ENCODE peak calls at places on chromosomes 3 and 15, in ten cellular contexts. Y is transverse colon; I is uterus; D is CD4-positive, alpha-beta memory T cell; C is neuronal stem cell; U is breast epithelium; P is lower lobe of right lung; A is stomach; S is heart left ventricle; O is psoas muscle. L is an unnamed sample.

GRCh38 chr3:174170248-174170647 is 688.9 kb upstream of the NAALADL2 start:
- DNase-seq in Y (no peak), I (no peak), D (no peak), C (no peak), U (no peak), P (no peak), A (no peak), S (no peak), O (no peak), L (no peak)

GRCh38 chr3:29335438-29335837 is 54.6 kb downstream of the RBMS3 start:
- DNase-seq in Y (peak; percentile 58), I (peak; percentile 65), D (no peak), C (peak; percentile 6), U (peak; percentile 64), P (peak; percentile 75), A (peak; percentile 72), S (peak; percentile 86), O (peak; percentile 67), L (no peak)

GRCh38 chr3:52062499-52062898 is 6.1 kb upstream of the DUSP7 start:
- DNase-seq in Y (peak; percentile 11), I (peak; percentile 47), D (no peak), C (no peak), U (no peak), P (peak; percentile 83), A (no peak), S (no peak), O (peak; percentile 69), L (no peak)

GRCh38 chr3:9778102-9778501 is 8.4 kb upstream of the CAMK1 start:
- DNase-seq in Y (no peak), I (peak; percentile 75), D (no peak), C (no peak), U (no peak), P (no peak), A (no peak), S (no peak), O (peak; percentile 61), L (no peak)

GRCh38 chr15:38531509-38531908 is 33.1 kb downstream of the RASGRP1 start:
- DNase-seq in Y (no peak), I (no peak), D (no peak), C (no peak), U (no peak), P (no peak), A (no peak), S (no peak), O (no peak), L (no peak)

GRCh38 chr3:17059966-17060560 is 175.3 kb downstream of the PLCL2 start:
- DNase-seq in Y (no peak), I (no peak), D (no peak), C (no peak), U (no peak), P (no peak), A (no peak), S (no peak), O (no peak), L (no peak)

GRCh38 chr3:122745365-122746021 is 48.1 kb downstream of the HSPBAP1 start:
- DNase-seq in Y (no peak), I (no peak), D (no peak), C (no peak), U (no peak), P (no peak), A (no peak), S (no peak), O (no peak), L (no peak)

GRCh38 chr3:30408105-30408557 is 198.3 kb upstream of the TGFBR2 start:
- DNase-seq in Y (no peak), I (no peak), D (no peak), C (no peak), U (no peak), P (no peak), A (no peak), S (no peak), O (no peak), L (no peak)

DNA sequence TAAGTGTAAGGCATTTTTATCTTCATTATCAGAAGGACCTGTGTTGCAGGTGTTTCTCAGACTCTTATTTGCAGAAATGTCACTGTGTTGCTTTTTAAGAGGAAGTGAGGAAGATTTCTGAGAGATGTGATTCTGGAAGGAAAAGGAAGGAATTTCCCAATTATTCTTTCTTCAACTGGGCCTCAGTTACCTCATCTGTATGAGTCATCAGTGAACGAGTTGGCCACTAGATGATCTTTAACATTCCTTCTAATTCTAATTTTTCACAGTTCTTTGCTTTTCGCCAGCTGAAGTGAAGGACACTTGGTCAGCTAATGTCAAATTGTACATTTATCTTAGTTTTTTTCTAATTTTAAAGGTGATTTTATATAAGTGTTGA is 28.9 kb downstream of the CLEC3B start:
- DNase-seq in Y (no peak), I (no peak), D (no peak), C (no peak), U (no peak), P (no peak), A (no peak), S (no peak), O (no peak), L (no peak)
- H3K4me3 ChIP-seq in Y (no peak overlapping the region), I (no peak overlapping the region), D (no peak overlapping the region), C (no peak overlapping the region), U (no peak overlapping the region), P (no peak overlapping the region), A (no peak overlapping the region), S (no peak overlapping the region), O (no peak overlapping the region), L (no peak overlapping the region)

GRCh38 chr3:195151402-195151801 is 119.6 kb downstream of the XXYLT1 start:
- DNase-seq in Y (no peak), I (no peak), D (no peak), C (no peak), U (no peak), P (no peak), A (no peak), S (no peak), O (no peak), L (no peak)
- H3K4me1 ChIP-seq in Y (peaks cover 84% of the 10 kb centered on the region), I (peaks cover 13% of the 10 kb centered on the region), D (peaks cover 28% of the 10 kb centered on the region), C (peaks cover 49% of the 10 kb centered on the region), U (peaks cover 10% of the 10 kb centered on the region), P (peaks cover 96% of the 10 kb centered on the region), A (peaks cover 94% of the 10 kb centered on the region), S (peaks cover 83% of the 10 kb centered on the region), O (peaks cover 27% of the 10 kb centered on the region), L (peaks cover 83% of the 10 kb centered on the region)

GRCh38 chr3:31958721-31959152 is 22.3 kb downstream of the OSBPL10 start:
- DNase-seq in Y (no peak), I (no peak), D (no peak), C (no peak), U (no peak), P (no peak), A (no peak), S (peak; percentile 26), O (no peak), L (no peak)

GRCh38 chr3:31962801-31963205 is 18.3 kb downstream of the OSBPL10 start:
- DNase-seq in Y (no peak), I (no peak), D (no peak), C (no peak), U (no peak), P (no peak), A (no peak), S (no peak), O (no peak), L (no peak)

GRCh38 chr3:31960793-31961431 is 20.1 kb downstream of the OSBPL10 start:
- DNase-seq in Y (no peak), I (no peak), D (no peak), C (no peak), U (no peak), P (no peak), A (no peak), S (no peak), O (no peak), L (no peak)

GRCh38 chr3:31957106-31957505 is 24.0 kb downstream of the OSBPL10 start:
- DNase-seq in Y (no peak), I (no peak), D (no peak), C (no peak), U (no peak), P (no peak), A (no peak), S (no peak), O (no peak), L (no peak)

DNA sequence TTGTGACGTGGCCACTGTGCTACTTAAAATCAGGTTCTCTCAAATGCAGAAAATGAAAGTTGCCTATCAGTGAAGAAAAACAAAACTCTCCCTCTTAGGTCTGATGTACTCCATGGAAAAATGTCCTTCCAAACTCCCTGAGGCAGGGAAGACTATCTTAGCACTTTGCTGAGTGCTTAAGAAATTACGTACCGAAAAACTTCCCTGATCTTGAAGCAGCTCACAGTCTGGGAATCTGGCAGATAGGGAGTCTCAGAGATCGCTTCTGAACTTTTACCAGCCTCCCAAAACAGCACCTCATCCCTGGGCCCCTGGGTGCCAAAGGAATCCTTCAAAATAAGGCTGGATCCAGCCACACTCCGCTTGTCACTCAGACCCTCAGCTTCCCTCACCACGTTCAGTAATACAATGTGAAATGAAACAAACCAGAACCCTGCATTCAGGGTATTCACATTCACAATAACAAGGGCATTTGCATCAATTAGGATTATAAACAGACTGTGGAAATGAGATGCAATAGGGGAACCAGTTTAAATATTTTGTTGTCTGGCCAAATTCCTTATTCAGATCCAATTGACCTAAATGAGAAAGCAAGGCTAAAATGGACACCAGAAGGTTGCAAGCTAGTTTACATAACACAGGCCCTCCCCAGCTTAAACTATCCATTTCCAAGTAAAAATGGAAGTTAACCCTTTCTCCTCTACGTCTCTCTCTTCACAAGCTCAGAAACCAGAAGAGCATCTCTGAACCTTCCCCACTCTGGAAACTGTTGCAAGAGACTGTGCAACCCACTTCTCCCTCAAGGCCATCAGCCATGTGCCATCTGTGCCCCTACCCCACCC is 20.9 kb downstream of the OSBPL10 start:
- DNase-seq in Y (no peak), I (no peak), D (no peak), C (no peak), U (no peak), P (no peak), A (no peak), S (no peak), O (no peak), L (no peak)
- H3K4me3 ChIP-seq in Y (peak overlapping the region; percentile 30), I (peak overlapping the region; percentile 12), D (no peak overlapping the region), C (no peak overlapping the region), U (peak overlapping the region; percentile 61), P (peak overlapping the region; percentile 33), A (peak overlapping the region; percentile 25), S (peak overlapping the region; percentile 38), O (peak overlapping the region; percentile 28), L (peak overlapping the region; percentile 25)

GRCh38 chr3:42653560-42654330 is at the start of gene ZBTB47:
- DNase-seq in Y (peak; percentile 58), I (peak; percentile 60), D (peak; percentile 16), C (no peak), U (no peak), P (peak; percentile 89), A (peak; percentile 61), S (peak; percentile 77), O (peak; percentile 86), L (peak; percentile 89)

GRCh38 chr3:42653303-42653559 is 266 bp upstream of the ZBTB47 start:
- DNase-seq in Y (no peak), I (no peak), D (no peak), C (no peak), U (no peak), P (no peak), A (no peak), S (no peak), O (no peak), L (no peak)

GRCh38 chr3:42655980-42656679 is 2.6 kb downstream of the ZBTB47 start:
- DNase-seq in Y (no peak), I (peak; percentile 51), D (no peak), C (no peak), U (no peak), P (no peak), A (no peak), S (peak; percentile 11), O (peak; percentile 81), L (no peak)

GRCh38 chr3:42655331-42655888 is 1.9 kb downstream of the ZBTB47 start:
- DNase-seq in Y (no peak), I (peak; percentile 53), D (no peak), C (no peak), U (no peak), P (no peak), A (peak; percentile 42), S (peak; percentile 29), O (peak; percentile 72), L (peak; percentile 92)

DNA sequence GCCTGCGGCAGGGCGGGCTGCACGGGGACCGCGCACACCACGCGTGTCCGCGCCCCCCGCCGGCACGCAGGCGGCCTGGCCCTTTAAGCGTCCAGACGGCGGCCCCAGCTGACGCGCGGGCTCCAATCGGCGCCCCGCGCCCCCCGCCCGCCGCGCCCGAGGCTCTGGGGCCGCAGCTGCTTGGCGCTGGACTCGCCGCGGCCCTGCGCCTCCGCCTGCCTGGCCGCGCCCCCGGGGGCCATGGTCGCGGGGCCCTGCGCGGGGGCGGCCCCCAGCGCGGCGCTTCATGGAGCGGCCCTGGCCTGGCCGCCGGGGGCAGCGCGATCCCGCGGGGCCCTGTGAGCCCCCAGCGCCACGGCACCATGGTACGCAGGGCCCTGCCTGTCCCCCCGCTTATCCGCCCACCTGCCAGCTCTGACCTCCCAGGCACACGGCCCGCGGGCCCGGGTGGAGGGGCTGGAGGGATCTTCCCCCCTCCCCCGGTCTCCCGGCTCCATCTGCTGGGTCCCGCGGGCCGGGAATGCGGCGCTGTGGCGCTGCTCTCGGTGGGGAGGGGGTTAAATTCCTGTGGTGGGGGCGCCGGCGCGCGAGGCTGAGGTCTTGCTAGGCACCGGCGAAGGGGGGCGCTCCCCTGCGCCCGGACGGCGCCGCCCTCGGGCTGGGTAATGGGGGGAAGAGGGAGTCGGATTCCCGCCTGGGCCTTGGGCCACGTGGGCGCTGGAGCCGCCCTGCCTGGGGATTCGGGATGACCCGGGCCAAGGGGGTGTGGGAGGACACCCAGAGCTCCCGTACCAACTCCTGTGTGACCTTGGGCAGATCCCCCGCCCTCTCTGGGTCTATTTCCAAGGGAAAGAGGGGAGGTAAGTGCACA is 1.1 kb downstream of the ZBTB47 start:
- DNase-seq in Y (peak; percentile 46), I (peak; percentile 69), D (no peak), C (peak; percentile 71), U (no peak), P (no peak), A (peak; percentile 42), S (peak; percentile 73), O (peak; percentile 87), L (peak; percentile 87)
- H3K4me1 ChIP-seq in Y (peaks cover 42% of the 10 kb centered on the region), I (peaks cover 3% of the 10 kb centered on the region), D (peaks cover 28% of the 10 kb centered on the region), C (peaks cover 24% of the 10 kb centered on the region), U (peaks cover 18% of the 10 kb centered on the region), P (peaks cover 43% of the 10 kb centered on the region), A (peaks cover 84% of the 10 kb centered on the region), S (peaks cover 86% of the 10 kb centered on the region), O (peaks cover 52% of the 10 kb centered on the region), L (peaks cover 71% of the 10 kb centered on the region)

L was measured in vagina.